ENCODE peak calls at places on chromosomes 3 and 15, in six cellular contexts. O is suprapubic skin, K is testis, M is MM.1S, F is heart left ventricle, C is psoas muscle. R is an unnamed sample.

GRCh38 chr15:92690370-92690769 is 34.8 kb upstream of the FAM174B start:
- DNase-seq in O (no peak), K (no peak), M (no peak), F (no peak), C (no peak), R (no peak)

GRCh38 chr3:155069729-155070128 is 10.4 kb upstream of the MME start:
- DNase-seq in O (no peak), K (no peak), M (no peak), F (no peak), C (no peak), R (no peak)

GRCh38 chr15:72179950-72180581 is 17.5 kb downstream of the GRAMD2A start:
- DNase-seq in O (no peak), K (no peak), M (no peak), F (no peak), C (no peak), R (no peak)

GRCh38 chr3:31086698-31087097 is 192.2 kb upstream of the GADL1 start:
- DNase-seq in O (no peak), K (no peak), M (no peak), F (no peak), C (no peak), R (no peak)

GRCh38 chr15:80989110-80989517 is 505 bp downstream of the MESD start:
- DNase-seq in O (no peak), K (no peak), M (no peak), F (no peak), C (no peak), R (no peak)

GRCh38 chr3:113210608-113211369 is 568 bp upstream of the BOC start:
- DNase-seq in O (no peak), K (peak; percentile 56), M (no peak), F (no peak), C (no peak), R (no peak)

GRCh38 chr15:81239190-81239589 is 42.5 kb downstream of the IL16 start:
- DNase-seq in O (no peak), K (no peak), M (no peak), F (no peak), C (no peak), R (no peak)

GRCh38 chr15:47334805-47335204 is 382.5 kb upstream of the SEMA6D start:
- DNase-seq in O (no peak), K (no peak), M (peak; percentile 89), F (no peak), C (no peak), R (no peak)

GRCh38 chr3:179196098-179196497 is 47.9 kb downstream of the PIK3CA start:
- DNase-seq in O (no peak), K (no peak), M (peak; percentile 84), F (no peak), C (no peak), R (no peak)

GRCh38 chr3:11636372-11636760 is 7.3 kb downstream of the VGLL4 start:
- DNase-seq in O (no peak), K (no peak), M (no peak), F (no peak), C (no peak), R (no peak)

GRCh38 chr3:11637901-11638668 is 5.6 kb downstream of the VGLL4 start:
- DNase-seq in O (no peak), K (peak; percentile 53), M (no peak), F (no peak), C (no peak), R (no peak)

GRCh38 chr3:11634081-11634635 is 9.6 kb downstream of the VGLL4 start:
- DNase-seq in O (no peak), K (no peak), M (no peak), F (peak; percentile 69), C (no peak), R (no peak)

GRCh38 chr3:11634974-11635612 is 8.6 kb downstream of the VGLL4 start:
- DNase-seq in O (no peak), K (no peak), M (no peak), F (no peak), C (no peak), R (no peak)

GRCh38 chr3:11635671-11636371 is 7.9 kb downstream of the VGLL4 start:
- DNase-seq in O (no peak), K (no peak), M (no peak), F (no peak), C (no peak), R (no peak)
- H3K36me3 ChIP-seq in O (no peaks in the 10 kb centered on the region), K (no peaks in the 10 kb centered on the region), M (no peaks in the 10 kb centered on the region), F (no peaks in the 10 kb centered on the region), C (no peaks in the 10 kb centered on the region), R (no peaks in the 10 kb centered on the region)

GRCh38 chr3:149480326-149481017 is 6.0 kb downstream of the TM4SF4 start:
- DNase-seq in O (peak; percentile 75), K (peak; percentile 90), M (peak; percentile 81), F (peak; percentile 75), C (peak; percentile 79), R (peak; percentile 83)
- TF ChIP-seq CTCF in O (peak; percentile 36), K (peak; percentile 59), M (peak; percentile 93), F (peak; percentile 85), C (peak; percentile 92), R (peak; percentile 99)

GRCh38 chr15:88649753-88650551 is 11.1 kb downstream of the ISG20 start:
- DNase-seq in O (peak; percentile 56), K (peak; percentile 11), M (no peak), F (no peak), C (no peak), R (no peak)
- H3K4me1 ChIP-seq in O (peaks cover 28% of the 10 kb centered on the region), K (no peaks in the 10 kb centered on the region), M (no peaks in the 10 kb centered on the region), F (peaks cover 15% of the 10 kb centered on the region), C (peaks cover 3% of the 10 kb centered on the region), R (peaks cover 3% of the 10 kb centered on the region)

GRCh38 chr3:9380014-9380413 is 17.2 kb downstream of the THUMPD3 start:
- DNase-seq in O (no peak), K (no peak), M (no peak), F (no peak), C (no peak), R (no peak)
- H3K36me3 ChIP-seq in O (peaks cover 78% of the 10 kb centered on the region), K (no peaks in the 10 kb centered on the region), M (peaks cover 16% of the 10 kb centered on the region), F (peaks cover 96% of the 10 kb centered on the region), C (peaks cover 27% of the 10 kb centered on the region), R (peaks cover 23% of the 10 kb centered on the region)